ENCODE peak calls at places on chromosome 11, in six cellular contexts. One of them, this sample, is unnamed. For H3K4me1, the result is how much of the 10 kb centered on the place peaks cover.

GRCh38 chr11:8650401-8650990 is 32.0 kb downstream of the TRIM66 start:
- DNase-seq in GM23248: peak
- DNase-seq in CD8-positive, alpha-beta T cell: no peak
- DNase-seq in stomach: no peak
- DNase-seq in cardiac muscle cell: no peak
- DNase-seq in OCI-LY7: no peak
- DNase-seq in this sample: no peak

GRCh38 chr11:62012451-62013265 is 45.2 kb upstream of the FTH1 start:
- DNase-seq in CD8-positive, alpha-beta T cell: no peak
- DNase-seq in GM23248: peak
- DNase-seq in OCI-LY7: no peak
- DNase-seq in cardiac muscle cell: no peak
- DNase-seq in stomach: no peak
- DNase-seq in this sample: no peak

GRCh38 chr11:44519989-44520737 is 45.3 kb upstream of the CD82 start:
- DNase-seq in OCI-LY7: no peak
- DNase-seq in stomach: no peak
- DNase-seq in CD8-positive, alpha-beta T cell: no peak
- DNase-seq in cardiac muscle cell: no peak
- DNase-seq in GM23248: no peak
- DNase-seq in this sample: peak

GRCh38 chr11:103396237-103396636 is 287.0 kb downstream of the DYNC2H1 start:
- DNase-seq in CD8-positive, alpha-beta T cell: no peak
- DNase-seq in cardiac muscle cell: no peak
- DNase-seq in GM23248: peak
- DNase-seq in stomach: no peak
- DNase-seq in OCI-LY7: no peak
- DNase-seq in this sample: no peak

GRCh38 chr11:125667151-125667550 is 13.5 kb downstream of the ACRV1 start:
- DNase-seq in stomach: no peak
- DNase-seq in OCI-LY7: no peak
- DNase-seq in CD8-positive, alpha-beta T cell: no peak
- DNase-seq in GM23248: no peak
- DNase-seq in cardiac muscle cell: no peak
- DNase-seq in this sample: no peak

GRCh38 chr11:126114486-126115252 is 52.0 kb upstream of the CDON start:
- DNase-seq in OCI-LY7: no peak
- DNase-seq in GM23248: peak
- DNase-seq in stomach: no peak
- DNase-seq in cardiac muscle cell: no peak
- DNase-seq in CD8-positive, alpha-beta T cell: no peak
- DNase-seq in this sample: no peak

GRCh38 chr11:46903846-46904245 is 14.5 kb downstream of the LRP4 start:
- DNase-seq in GM23248: no peak
- DNase-seq in stomach: no peak
- DNase-seq in cardiac muscle cell: no peak
- DNase-seq in CD8-positive, alpha-beta T cell: no peak
- DNase-seq in OCI-LY7: peak
- DNase-seq in this sample: no peak

GRCh38 chr11:11163256-11163655 is 189.8 kb downstream of the CSNK2A3 start:
- DNase-seq in CD8-positive, alpha-beta T cell: no peak
- DNase-seq in cardiac muscle cell: no peak
- DNase-seq in GM23248: peak
- DNase-seq in stomach: no peak
- DNase-seq in OCI-LY7: peak
- DNase-seq in this sample: no peak

GRCh38 chr11:30635401-30635989 is 49.3 kb upstream of the MPPED2 start:
- DNase-seq in CD8-positive, alpha-beta T cell: no peak
- DNase-seq in cardiac muscle cell: peak
- DNase-seq in stomach: no peak
- DNase-seq in GM23248: no peak
- DNase-seq in OCI-LY7: no peak
- DNase-seq in this sample: no peak

GRCh38 chr11:86514453-86514852 is 139.8 kb downstream of the CCDC81 start:
- DNase-seq in cardiac muscle cell: no peak
- DNase-seq in stomach: no peak
- DNase-seq in OCI-LY7: no peak
- DNase-seq in GM23248: no peak
- DNase-seq in CD8-positive, alpha-beta T cell: no peak
- DNase-seq in this sample: no peak

GRCh38 chr11:102849319-102849718 is 5.9 kb upstream of the MMP3 start:
- DNase-seq in GM23248: peak
- DNase-seq in cardiac muscle cell: no peak
- DNase-seq in OCI-LY7: no peak
- DNase-seq in CD8-positive, alpha-beta T cell: no peak
- DNase-seq in stomach: no peak
- DNase-seq in this sample: no peak

GRCh38 chr11:112623057-112623456 is 338.2 kb upstream of the NCAM1 start:
- DNase-seq in GM23248: no peak
- DNase-seq in CD8-positive, alpha-beta T cell: no peak
- DNase-seq in stomach: no peak
- DNase-seq in cardiac muscle cell: no peak
- DNase-seq in OCI-LY7: no peak
- DNase-seq in this sample: no peak

GRCh38 chr11:66868726-66869291 is 11.9 kb downstream of the LRFN4 start:
- DNase-seq in cardiac muscle cell: peak
- DNase-seq in OCI-LY7: peak
- DNase-seq in GM23248: no peak
- DNase-seq in CD8-positive, alpha-beta T cell: peak
- DNase-seq in stomach: peak
- DNase-seq in this sample: peak

GRCh38 chr11:74377689-74378088 is 20.5 kb downstream of the PGM2L1 start:
- DNase-seq in GM23248: no peak
- DNase-seq in stomach: no peak
- DNase-seq in CD8-positive, alpha-beta T cell: no peak
- DNase-seq in OCI-LY7: no peak
- DNase-seq in cardiac muscle cell: no peak
- DNase-seq in this sample: no peak

GRCh38 chr11:131691558-131692041 is 321.2 kb downstream of the NTM start:
- DNase-seq in stomach: no peak
- DNase-seq in GM23248: peak
- DNase-seq in cardiac muscle cell: peak
- DNase-seq in OCI-LY7: no peak
- DNase-seq in CD8-positive, alpha-beta T cell: no peak
- DNase-seq in this sample: no peak

GRCh38 chr11:116890193-116890592 is 52.8 kb upstream of the APOA1 start:
- DNase-seq in GM23248: no peak
- DNase-seq in OCI-LY7: peak
- DNase-seq in cardiac muscle cell: no peak
- DNase-seq in CD8-positive, alpha-beta T cell: no peak
- DNase-seq in stomach: no peak
- DNase-seq in this sample: no peak

GRCh38 chr11:111910637-111911562 is 670 bp downstream of the CRYAB start:
- DNase-seq in cardiac muscle cell: peak
- DNase-seq in GM23248: peak
- DNase-seq in stomach: no peak
- DNase-seq in CD8-positive, alpha-beta T cell: no peak
- DNase-seq in OCI-LY7: no peak
- DNase-seq in this sample: no peak

GRCh38 chr11:92311616-92312449 is 87.2 kb downstream of the FAT3 start:
- DNase-seq in cardiac muscle cell: no peak
- DNase-seq in stomach: no peak
- DNase-seq in OCI-LY7: no peak
- DNase-seq in CD8-positive, alpha-beta T cell: no peak
- DNase-seq in GM23248: no peak
- DNase-seq in this sample: no peak

GRCh38 chr11:86524603-86525352 is 147.6 kb downstream of the ME3 start:
- DNase-seq in OCI-LY7: no peak
- DNase-seq in GM23248: peak
- DNase-seq in stomach: no peak
- DNase-seq in CD8-positive, alpha-beta T cell: no peak
- DNase-seq in cardiac muscle cell: no peak
- DNase-seq in this sample: no peak

GRCh38 chr11:111944139-111944538 is 7.0 kb downstream of the DIXDC1 start:
- DNase-seq in stomach: no peak
- DNase-seq in CD8-positive, alpha-beta T cell: no peak
- DNase-seq in OCI-LY7: no peak
- DNase-seq in GM23248: peak
- DNase-seq in cardiac muscle cell: no peak
- DNase-seq in this sample: no peak

GRCh38 chr11:65662247-65662801 is 392 bp downstream of the RELA start:
- DNase-seq in cardiac muscle cell: no peak
- DNase-seq in stomach: no peak
- DNase-seq in GM23248: peak
- DNase-seq in OCI-LY7: no peak
- DNase-seq in CD8-positive, alpha-beta T cell: no peak
- DNase-seq in this sample: no peak

GRCh38 chr11:7536102-7536501 is 22.3 kb downstream of the PPFIBP2 start:
- DNase-seq in stomach: no peak
- DNase-seq in OCI-LY7: no peak
- DNase-seq in cardiac muscle cell: peak
- DNase-seq in GM23248: no peak
- DNase-seq in CD8-positive, alpha-beta T cell: no peak
- DNase-seq in this sample: no peak

GRCh38 chr11:90476442-90477007 is 253.7 kb upstream of the CHORDC1 start:
- DNase-seq in GM23248: peak
- DNase-seq in cardiac muscle cell: peak
- DNase-seq in CD8-positive, alpha-beta T cell: no peak
- DNase-seq in OCI-LY7: peak
- DNase-seq in stomach: peak
- DNase-seq in this sample: no peak

GRCh38 chr11:64900263-64900678 is 16.7 kb downstream of the ATG2A start:
- DNase-seq in stomach: no peak
- DNase-seq in GM23248: no peak
- DNase-seq in cardiac muscle cell: no peak
- DNase-seq in OCI-LY7: no peak
- DNase-seq in CD8-positive, alpha-beta T cell: peak
- DNase-seq in this sample: no peak

GRCh38 chr11:124608146-124608545 is 3.1 kb upstream of the PANX3 start:
- DNase-seq in stomach: no peak
- DNase-seq in cardiac muscle cell: no peak
- DNase-seq in OCI-LY7: no peak
- DNase-seq in GM23248: no peak
- DNase-seq in CD8-positive, alpha-beta T cell: no peak
- DNase-seq in this sample: no peak

GRCh38 chr11:96204721-96205459 is 138.1 kb downstream of the MAML2 start:
- DNase-seq in OCI-LY7: no peak
- DNase-seq in GM23248: no peak
- DNase-seq in CD8-positive, alpha-beta T cell: no peak
- DNase-seq in cardiac muscle cell: no peak
- DNase-seq in stomach: no peak
- DNase-seq in this sample: no peak

GRCh38 chr11:73193251-73194033 is 24.6 kb upstream of the P2RY2 start:
- DNase-seq in stomach: peak
- DNase-seq in OCI-LY7: no peak
- DNase-seq in CD8-positive, alpha-beta T cell: no peak
- DNase-seq in GM23248: no peak
- DNase-seq in cardiac muscle cell: no peak
- DNase-seq in this sample: no peak
- H3K4me1 ChIP-seq in stomach: under half
- H3K4me1 ChIP-seq in OCI-LY7: under half
- H3K4me1 ChIP-seq in CD8-positive, alpha-beta T cell: under half
- H3K4me1 ChIP-seq in GM23248: under half
- H3K4me1 ChIP-seq in cardiac muscle cell: under half
- H3K4me1 ChIP-seq in this sample: under half

GRCh38 chr11:19631657-19632325 is 80.8 kb upstream of the NAV2 start:
- DNase-seq in GM23248: peak
- DNase-seq in cardiac muscle cell: no peak
- DNase-seq in CD8-positive, alpha-beta T cell: no peak
- DNase-seq in stomach: no peak
- DNase-seq in OCI-LY7: no peak
- DNase-seq in this sample: no peak

GRCh38 chr11:19632435-19632834 is 80.2 kb upstream of the NAV2 start:
- DNase-seq in GM23248: peak
- DNase-seq in CD8-positive, alpha-beta T cell: no peak
- DNase-seq in stomach: no peak
- DNase-seq in OCI-LY7: no peak
- DNase-seq in cardiac muscle cell: no peak
- DNase-seq in this sample: no peak

GRCh38 chr11:19625438-19625837 is 87.2 kb upstream of the NAV2 start:
- DNase-seq in stomach: no peak
- DNase-seq in CD8-positive, alpha-beta T cell: no peak
- DNase-seq in cardiac muscle cell: no peak
- DNase-seq in GM23248: peak
- DNase-seq in OCI-LY7: no peak
- DNase-seq in this sample: no peak

GRCh38 chr11:19627566-19627965 is 85.1 kb upstream of the NAV2 start:
- DNase-seq in CD8-positive, alpha-beta T cell: no peak
- DNase-seq in OCI-LY7: no peak
- DNase-seq in cardiac muscle cell: no peak
- DNase-seq in GM23248: no peak
- DNase-seq in stomach: no peak
- DNase-seq in this sample: no peak

GRCh38 chr11:19628018-19628417 is 84.6 kb upstream of the NAV2 start:
- DNase-seq in OCI-LY7: no peak
- DNase-seq in GM23248: peak
- DNase-seq in CD8-positive, alpha-beta T cell: no peak
- DNase-seq in stomach: no peak
- DNase-seq in cardiac muscle cell: no peak
- DNase-seq in this sample: peak
- H3K4me1 ChIP-seq in OCI-LY7: under half
- H3K4me1 ChIP-seq in GM23248: under half
- H3K4me1 ChIP-seq in CD8-positive, alpha-beta T cell: under half
- H3K4me1 ChIP-seq in stomach: under half
- H3K4me1 ChIP-seq in cardiac muscle cell: under half
- H3K4me1 ChIP-seq in this sample: under half

GRCh38 chr11:2699185-2699530 is 636 bp downstream of the KCNQ1OT1 start:
- DNase-seq in cardiac muscle cell: peak
- DNase-seq in GM23248: peak
- DNase-seq in OCI-LY7: peak
- DNase-seq in stomach: no peak
- DNase-seq in CD8-positive, alpha-beta T cell: no peak
- DNase-seq in this sample: no peak

GRCh38 chr11:2701898-2702434 is 2.2 kb upstream of the KCNQ1OT1 start:
- DNase-seq in stomach: no peak
- DNase-seq in cardiac muscle cell: no peak
- DNase-seq in OCI-LY7: no peak
- DNase-seq in CD8-positive, alpha-beta T cell: no peak
- DNase-seq in GM23248: no peak
- DNase-seq in this sample: no peak

GRCh38 chr11:2699531-2700414 is at the start of gene KCNQ1OT1:
- DNase-seq in cardiac muscle cell: peak
- DNase-seq in stomach: peak
- DNase-seq in GM23248: peak
- DNase-seq in CD8-positive, alpha-beta T cell: peak
- DNase-seq in OCI-LY7: peak
- DNase-seq in this sample: peak

GRCh38 chr11:2701230-2701629 is 1.4 kb upstream of the KCNQ1OT1 start:
- DNase-seq in stomach: no peak
- DNase-seq in GM23248: peak
- DNase-seq in cardiac muscle cell: no peak
- DNase-seq in CD8-positive, alpha-beta T cell: no peak
- DNase-seq in OCI-LY7: no peak
- DNase-seq in this sample: no peak

GRCh38 chr11:2700415-2701211 is 819 bp upstream of the KCNQ1OT1 start:
- DNase-seq in GM23248: peak
- DNase-seq in stomach: peak
- DNase-seq in OCI-LY7: peak
- DNase-seq in cardiac muscle cell: peak
- DNase-seq in CD8-positive, alpha-beta T cell: no peak
- DNase-seq in this sample: peak
- H3K4me1 ChIP-seq in GM23248: under half
- H3K4me1 ChIP-seq in stomach: under half
- H3K4me1 ChIP-seq in OCI-LY7: under half
- H3K4me1 ChIP-seq in cardiac muscle cell: under half
- H3K4me1 ChIP-seq in CD8-positive, alpha-beta T cell: under half
- H3K4me1 ChIP-seq in this sample: under half

DNA sequence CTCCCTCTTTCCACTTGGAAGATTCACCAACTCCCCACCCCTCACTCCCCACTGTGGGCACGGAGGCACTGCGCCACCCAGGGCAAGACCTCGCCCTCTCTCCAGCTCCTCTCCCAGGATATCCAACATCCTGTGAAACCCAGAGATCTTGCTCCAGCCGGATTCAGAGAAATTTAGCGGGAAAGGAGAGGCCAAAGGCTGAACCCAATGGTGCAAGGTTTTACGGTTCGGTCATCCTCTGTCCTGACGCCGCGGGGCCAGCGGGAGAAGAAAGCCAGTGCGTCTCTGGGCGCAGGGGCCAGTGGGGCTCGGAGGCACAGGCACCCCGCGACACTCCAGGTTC is 394 bp upstream of the CD44 start:
- DNase-seq in OCI-LY7: no peak
- DNase-seq in stomach: no peak
- DNase-seq in CD8-positive, alpha-beta T cell: no peak
- DNase-seq in GM23248: no peak
- DNase-seq in cardiac muscle cell: peak
- DNase-seq in this sample: no peak
- H3K4me1 ChIP-seq in OCI-LY7: under half
- H3K4me1 ChIP-seq in stomach: under half
- H3K4me1 ChIP-seq in CD8-positive, alpha-beta T cell: under half
- H3K4me1 ChIP-seq in GM23248: under half
- H3K4me1 ChIP-seq in cardiac muscle cell: under half
- H3K4me1 ChIP-seq in this sample: under half